ENCODE peak calls at places on chromosomes 16 and 17, in eight cellular contexts. B is tibial nerve; X is ELR; S is GM06990; G is ELF-1; C is small intestine; W is nephron progenitor cell; A is effector CD4-positive, alpha-beta T cell. Z is an unnamed sample.
A peak's percentile ranks its signal among the peaks of the same experiment; 100 is the strongest.

GRCh38 chr16:72172105-72173034 is at the start of gene PMFBP1:
- DNase-seq in A (no peak), W (no peak), B (no peak), C (peak; percentile 80), S (peak; percentile 75), X (peak; percentile 89), G (no peak), Z (peak; percentile 91)

GRCh38 chr16:56600398-56600999 is 7.9 kb upstream of the MT2A start:
- DNase-seq in W (peak; percentile 21), S (no peak), B (no peak), A (no peak), G (no peak), C (peak; percentile 55), X (peak; percentile 85), Z (peak; percentile 51)

GRCh38 chr17:61416540-61417363 is 17.1 kb downstream of the TBX2 start:
- DNase-seq in C (peak; percentile 54), A (peak; percentile 41), W (peak; percentile 95), X (peak; percentile 96), G (peak; percentile 97), S (no peak), B (peak; percentile 75), Z (peak; percentile 75)

GRCh38 chr16:16073884-16074781 is 124.7 kb downstream of the ABCC1 start:
- DNase-seq in X (peak; percentile 69), A (no peak), B (no peak), C (no peak), G (peak; percentile 68), W (peak; percentile 56), S (no peak), Z (no peak)

GRCh38 chr17:77316191-77316641 is 175.4 kb downstream of the SEC14L1 start:
- DNase-seq in B (no peak), A (no peak), X (peak; percentile 76), C (no peak), G (peak; percentile 82), W (no peak), S (no peak), Z (no peak)

GRCh38 chr16:71514476-71514875 is 11.8 kb upstream of the CHST4 start:
- DNase-seq in A (no peak), X (no peak), W (no peak), C (no peak), B (no peak), S (no peak), G (no peak), Z (no peak)

GRCh38 chr16:87380403-87380802 is 3.2 kb downstream of the FBXO31 start:
- DNase-seq in B (no peak), W (no peak), S (no peak), G (no peak), X (no peak), A (no peak), C (no peak), Z (peak; percentile 71)

GRCh38 chr16:65731840-65732239 is 610.0 kb upstream of the CDH11 start:
- DNase-seq in B (no peak), W (no peak), S (no peak), C (no peak), X (peak; percentile 1), A (no peak), G (no peak), Z (no peak)

GRCh38 chr17:41975099-41976083 is 8.8 kb downstream of the CNP start:
- DNase-seq in A (no peak), B (no peak), S (no peak), C (no peak), W (no peak), G (no peak), X (no peak), Z (no peak)

GRCh38 chr17:67040652-67041051 is 3.7 kb upstream of the CACNG1 start:
- DNase-seq in S (no peak), B (no peak), W (no peak), C (no peak), X (no peak), A (no peak), G (no peak), Z (no peak)

GRCh38 chr16:9195301-9195700 is 103.9 kb downstream of the HAPSTR1 start:
- DNase-seq in S (no peak), A (no peak), X (no peak), C (no peak), B (no peak), G (no peak), W (no peak), Z (no peak)

GRCh38 chr16:10103096-10103495 is 79.1 kb downstream of the GRIN2A start:
- DNase-seq in S (no peak), W (no peak), B (no peak), G (no peak), X (peak; percentile 82), C (no peak), A (no peak), Z (no peak)

GRCh38 chr16:31390504-31391043 is 2.6 kb upstream of the ITGAD start:
- DNase-seq in C (no peak), A (no peak), S (no peak), B (no peak), W (no peak), G (no peak), X (no peak), Z (no peak)

GRCh38 chr17:8150194-8151119 is 1.7 kb downstream of the PER1 start:
- DNase-seq in X (no peak), C (no peak), A (peak; percentile 6), B (no peak), G (no peak), W (no peak), S (no peak), Z (no peak)

GRCh38 chr17:31608659-31609254 is 217.3 kb downstream of the RAB11FIP4 start:
- DNase-seq in B (no peak), C (no peak), G (no peak), S (no peak), W (no peak), X (no peak), A (no peak), Z (no peak)

GRCh38 chr16:50246299-50247122 is 19.8 kb upstream of the ADCY7 start:
- DNase-seq in W (peak; percentile 62), C (no peak), G (peak; percentile 33), A (no peak), S (no peak), X (peak; percentile 31), B (no peak), Z (no peak)

GRCh38 chr17:71472809-71473789 is 647.7 kb upstream of the SOX9 start:
- DNase-seq in A (no peak), W (peak; percentile 11), S (no peak), X (peak; percentile 82), G (peak; percentile 71), C (peak; percentile 64), B (no peak), Z (peak; percentile 69)

GRCh38 chr17:48596000-48596734 is 2.6 kb upstream of the HOXB5 start:
- DNase-seq in A (no peak), X (no peak), G (peak; percentile 64), B (no peak), W (peak; percentile 57), C (no peak), S (no peak), Z (no peak)

GRCh38 chr17:9239260-9239820 is 218.0 kb downstream of the NTN1 start:
- DNase-seq in X (no peak), G (no peak), S (no peak), W (no peak), C (peak; percentile 40), B (no peak), A (no peak), Z (no peak)